ENCODE peak calls at places on chromosomes 6 and 20, in nine cellular contexts. A is ovary, Q is body of pancreas, G is esophagus muscularis mucosa, B is stomach, I is HepG2, D is IMR-90, H is endothelial cell of umbilical vein, X is A549. T is an unnamed sample.

GRCh38 chr6:155116571-155116910 is 121.4 kb downstream of the TIAM2 start:
- DNase-seq in A (no peak), Q (no peak), G (no peak), B (no peak), I (no peak), D (peak; percentile 11), H (no peak), X (no peak), T (no peak)

GRCh38 chr6:166106076-166106686 is 61.5 kb downstream of the TBXT start:
- DNase-seq in A (peak; percentile 84), Q (peak; percentile 76), G (peak; percentile 93), B (peak; percentile 81), I (peak; percentile 50), D (peak; percentile 71), H (peak; percentile 49), X (peak; percentile 72), T (no peak)

GRCh38 chr6:43075791-43076092 is 372 bp upstream of the PTK7 start:
- DNase-seq in A (no peak), Q (no peak), G (no peak), B (no peak), I (no peak), D (no peak), H (no peak), X (no peak), T (no peak)

GRCh38 chr20:36162272-36162966 is 7.9 kb downstream of the EPB41L1 start:
- DNase-seq in A (peak; percentile 34), Q (no peak), G (no peak), B (no peak), I (no peak), D (peak; percentile 15), H (no peak), X (no peak), T (no peak)

GRCh38 chr20:2296545-2297351 is 947 bp downstream of the TGM3 start:
- DNase-seq in A (no peak), Q (no peak), G (no peak), B (no peak), I (no peak), D (no peak), H (no peak), X (no peak), T (no peak)

GRCh38 chr20:11553603-11554002 is 364.1 kb upstream of the BTBD3 start:
- DNase-seq in A (no peak), Q (no peak), G (no peak), B (no peak), I (peak; percentile 9), D (peak; percentile 18), H (peak; percentile 7), X (peak; percentile 29), T (no peak)

GRCh38 chr6:87340230-87340629 is 4.4 kb upstream of the C6orf163 start:
- DNase-seq in A (no peak), Q (no peak), G (no peak), B (no peak), I (no peak), D (no peak), H (no peak), X (no peak), T (no peak)

GRCh38 chr6:12233693-12234551 is 56.2 kb upstream of the EDN1 start:
- DNase-seq in A (peak; percentile 18), Q (peak; percentile 43), G (no peak), B (peak; percentile 39), I (peak; percentile 67), D (peak; percentile 84), H (peak; percentile 86), X (peak; percentile 71), T (no peak)

GRCh38 chr20:32522775-32523612 is 62.1 kb downstream of the NOL4L start:
- DNase-seq in A (no peak), Q (no peak), G (no peak), B (no peak), I (peak; percentile 89), D (peak; percentile 55), H (no peak), X (no peak), T (no peak)

GRCh38 chr6:43922423-43923375 is 152.7 kb downstream of the VEGFA start:
- DNase-seq in A (no peak), Q (no peak), G (no peak), B (no peak), I (no peak), D (no peak), H (no peak), X (no peak), T (no peak)

DNA sequence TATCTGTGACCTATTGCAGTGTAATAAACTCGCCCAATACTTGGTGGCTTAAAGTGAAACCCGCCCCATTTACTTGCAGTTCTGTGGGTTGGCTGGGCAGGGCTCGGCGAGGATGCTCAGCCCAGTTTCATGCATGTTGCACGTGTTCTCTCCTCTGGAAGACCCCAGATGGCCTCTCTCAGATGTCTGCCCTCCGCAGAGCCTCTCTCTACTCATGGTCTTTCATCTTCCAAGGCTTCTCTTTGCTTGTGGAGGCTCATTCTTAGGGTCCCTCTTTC is 251.4 kb downstream of the SOD2 start:
- DNase-seq in A (no peak), Q (no peak), G (no peak), B (no peak), I (no peak), D (no peak), H (no peak), X (no peak), T (no peak)
- TF ChIP-seq POLR2A in A (no peak), Q (no peak), G (no peak), B (no peak), I (no peak), D (no peak), H (no peak), X (no peak), T (no peak)

DNA sequence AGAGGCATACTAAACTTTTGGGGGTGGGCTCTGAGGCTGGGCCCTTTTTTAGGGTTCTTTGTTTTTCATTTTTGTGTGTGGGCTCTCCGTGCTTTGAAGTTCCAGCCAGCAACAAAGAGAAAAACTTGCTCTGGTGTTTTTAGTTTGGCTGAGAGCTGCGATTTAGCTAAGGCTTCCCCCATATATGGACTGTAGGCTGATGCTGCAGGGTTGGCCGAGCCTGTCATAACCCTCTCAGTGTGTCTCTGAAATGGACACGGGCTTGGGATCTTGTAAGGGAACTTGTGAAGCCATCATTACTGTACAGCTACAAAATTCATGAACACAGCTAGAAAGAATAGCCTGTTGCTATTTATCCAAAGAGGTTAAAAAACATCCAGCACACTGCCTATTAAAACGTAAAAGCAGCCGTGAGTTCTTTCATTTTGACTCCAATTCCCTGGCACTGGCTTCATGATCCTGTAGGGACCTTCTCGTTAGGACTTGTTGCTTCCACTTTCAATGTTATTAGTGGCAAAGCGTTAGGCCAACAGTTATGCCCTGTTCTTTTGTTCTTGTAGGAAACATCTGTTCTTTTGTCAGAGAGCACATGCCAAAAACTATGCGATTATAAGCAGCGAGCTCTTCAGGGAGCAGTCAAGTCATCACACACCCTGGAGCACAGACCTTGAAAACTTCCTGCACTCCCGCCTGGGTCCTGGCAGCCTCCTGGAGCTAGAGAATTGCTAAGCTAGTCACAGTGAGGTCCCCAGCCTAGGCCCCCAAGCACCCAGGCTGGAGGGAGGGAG is 609.7 kb upstream of the ARID1B start:
- DNase-seq in A (peak; percentile 42), Q (no peak), G (no peak), B (no peak), I (no peak), D (peak; percentile 41), H (peak; percentile 98), X (no peak), T (no peak)
- H3K4me3 ChIP-seq in A (peak overlapping the region; percentile 24), Q (no peak overlapping the region), G (peak overlapping the region; percentile 56), B (peak overlapping the region; percentile 23), I (no peak overlapping the region), D (peak overlapping the region; percentile 35), H (no peak overlapping the region), X (no peak overlapping the region), T (peak overlapping the region; percentile 27)

DNA sequence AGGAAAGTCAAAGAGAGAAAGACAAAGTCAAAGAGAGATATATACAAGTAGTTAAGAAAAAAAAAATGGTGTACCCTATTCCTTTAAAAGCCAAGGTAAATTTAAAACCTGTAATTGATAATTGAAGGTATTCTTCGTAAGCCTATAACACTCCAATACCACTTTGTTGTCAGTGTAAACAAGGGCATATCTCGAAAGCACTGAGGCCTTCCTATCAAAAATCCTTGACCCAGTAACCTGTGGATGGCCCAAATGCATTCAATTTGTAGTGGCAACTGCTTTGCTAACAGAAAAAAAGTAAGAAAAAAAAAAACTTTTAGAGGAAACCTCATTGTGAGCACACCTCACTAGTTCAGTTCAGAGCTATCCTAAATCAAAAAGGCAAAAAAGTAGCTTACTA is 39.3 kb upstream of the SAMD3 start:
- DNase-seq in A (no peak), Q (no peak), G (no peak), B (no peak), I (no peak), D (no peak), H (no peak), X (no peak), T (no peak)
- H3K27ac ChIP-seq in A (no peak overlapping the region), Q (no peak overlapping the region), G (no peak overlapping the region), B (no peak overlapping the region), I (no peak overlapping the region), D (no peak overlapping the region), H (no peak overlapping the region), X (no peak overlapping the region), T (no peak overlapping the region)

GRCh38 chr6:28922841-28923317 is 906 bp downstream of the TRIM27 start:
- DNase-seq in A (peak; percentile 47), Q (peak; percentile 41), G (no peak), B (peak; percentile 38), I (no peak), D (peak; percentile 31), H (peak; percentile 77), X (peak; percentile 22), T (no peak)

GRCh38 chr6:28923318-28924102 is at the start of gene TRIM27:
- DNase-seq in A (peak; percentile 88), Q (peak; percentile 92), G (peak; percentile 97), B (peak; percentile 92), I (peak; percentile 88), D (peak; percentile 75), H (peak; percentile 85), X (peak; percentile 85), T (no peak)

GRCh38 chr6:28927856-28928255 is 4.1 kb upstream of the TRIM27 start:
- DNase-seq in A (no peak), Q (no peak), G (no peak), B (no peak), I (no peak), D (no peak), H (no peak), X (no peak), T (no peak)

GRCh38 chr6:28920281-28920680 is 3.5 kb downstream of the TRIM27 start:
- DNase-seq in A (no peak), Q (no peak), G (no peak), B (no peak), I (no peak), D (no peak), H (no peak), X (no peak), T (no peak)

DNA sequence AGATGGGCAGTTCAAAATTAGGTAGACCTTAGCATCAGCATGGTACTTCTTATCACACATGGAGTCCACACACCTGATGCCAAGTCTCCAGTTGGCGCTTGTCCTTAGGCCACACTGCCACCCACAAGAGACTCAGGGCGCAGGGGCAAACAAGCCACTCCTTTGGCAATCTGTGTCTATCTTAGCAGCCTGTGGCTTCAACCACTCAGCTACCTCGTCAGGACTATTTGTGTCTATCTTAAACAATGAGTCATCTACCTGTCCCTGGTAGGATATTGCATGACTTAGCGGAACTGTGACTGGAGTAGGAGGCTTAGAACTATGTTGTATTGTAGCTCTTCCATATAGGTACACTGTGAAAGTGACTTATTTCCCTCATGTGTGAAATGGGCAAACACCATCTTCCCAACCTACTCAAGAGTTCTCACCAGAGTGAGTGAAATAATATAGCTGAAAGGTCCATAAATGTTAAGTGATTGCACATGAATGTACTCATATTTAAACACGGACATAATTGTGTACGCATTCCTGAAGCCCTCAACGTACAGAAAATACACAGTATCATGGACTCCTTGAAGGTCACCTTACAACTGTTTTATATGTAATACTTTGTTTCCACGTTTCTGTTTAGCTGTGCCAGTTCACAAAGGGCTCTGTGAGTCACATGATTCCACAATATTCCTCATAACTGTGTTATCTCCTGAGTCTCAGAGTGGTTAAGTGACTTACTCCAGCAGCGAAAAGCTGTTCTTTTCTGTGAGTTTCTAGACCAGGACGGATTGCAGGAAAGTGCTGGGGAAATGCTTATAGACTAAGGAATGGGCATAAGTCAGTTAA is 1.6 kb downstream of the TRIM27 start:
- DNase-seq in A (no peak), Q (peak; percentile 55), G (no peak), B (peak; percentile 69), I (peak; percentile 90), D (peak; percentile 57), H (no peak), X (peak; percentile 68), T (no peak)
- TF ChIP-seq POLR2A in A (no peak), Q (peak; percentile 33), G (no peak), B (no peak), I (no peak), D (peak; percentile 48), H (no peak), X (no peak), T (no peak)

T was measured in esophagus squamous epithelium.